ENCODE peak calls at places on chromosomes 7 and 10, in six cellular contexts. G, Q, T, W, R and P are unnamed samples.

GRCh38 chr7:31105256-31105950 is 53.3 kb downstream of the ADCYAP1R1 start:
- DNase-seq in G (no peak), Q (no peak), T (no peak), W (no peak), R (no peak), P (no peak)

GRCh38 chr7:158264881-158265742 is 322.5 kb downstream of the PTPRN2 start:
- DNase-seq in G (no peak), Q (no peak), T (no peak), W (no peak), R (no peak), P (no peak)

GRCh38 chr10:47257396-47258120 is 42.4 kb upstream of the GDF10 start:
- DNase-seq in G (no peak), Q (no peak), T (no peak), W (no peak), R (no peak), P (no peak)

GRCh38 chr7:82705831-82706230 is 262.3 kb upstream of the CACNA2D1 start:
- DNase-seq in G (no peak), Q (no peak), T (no peak), W (no peak), R (no peak), P (no peak)

GRCh38 chr7:19709249-19709578 is 377 bp upstream of the POLR1F start:
- DNase-seq in G (no peak), Q (no peak), T (no peak), W (no peak), R (no peak), P (no peak)

GRCh38 chr7:17460665-17461064 is 162.2 kb downstream of the AHR start:
- DNase-seq in G (no peak), Q (no peak), T (no peak), W (no peak), R (no peak), P (no peak)

GRCh38 chr7:7176421-7177043 is 5.8 kb upstream of the C1GALT1 start:
- DNase-seq in G (no peak), Q (no peak), T (no peak), W (no peak), R (no peak), P (no peak)

GRCh38 chr7:117645456-117646181 is 165.8 kb downstream of the CFTR start:
- DNase-seq in G (no peak), Q (no peak), T (no peak), W (no peak), R (no peak), P (no peak)

GRCh38 chr10:63588436-63589180 is 67.4 kb downstream of the REEP3 start:
- DNase-seq in G (no peak), Q (peak; percentile 44), T (no peak), W (no peak), R (no peak), P (no peak)

GRCh38 chr7:149027560-149028345 is 552 bp downstream of the PDIA4 start:
- DNase-seq in G (no peak), Q (peak; percentile 30), T (no peak), W (no peak), R (no peak), P (peak; percentile 10)

GRCh38 chr10:131702521-131703356 is 198.1 kb upstream of the PPP2R2D start:
- DNase-seq in G (peak; percentile 54), Q (no peak), T (peak; percentile 46), W (no peak), R (no peak), P (no peak)

GRCh38 chr10:1706711-1707110 is 30.6 kb downstream of the ADARB2 start:
- DNase-seq in G (no peak), Q (no peak), T (no peak), W (no peak), R (no peak), P (no peak)

GRCh38 chr10:978826-979421 is 9.3 kb upstream of the GTPBP4 start:
- DNase-seq in G (no peak), Q (no peak), T (no peak), W (no peak), R (no peak), P (no peak)

GRCh38 chr7:67823345-67823744 is 826.7 kb downstream of the TYW1 start:
- DNase-seq in G (no peak), Q (no peak), T (no peak), W (no peak), R (no peak), P (no peak)

GRCh38 chr10:96577037-96577436 is 9.8 kb downstream of the TM9SF3 start:
- DNase-seq in G (no peak), Q (no peak), T (no peak), W (no peak), R (no peak), P (no peak)

GRCh38 chr7:154832557-154833138 is 170.3 kb downstream of the PAXIP1 start:
- DNase-seq in G (no peak), Q (peak; percentile 38), T (no peak), W (no peak), R (peak; percentile 43), P (no peak)

GRCh38 chr10:21519981-21520436 is 5.5 kb downstream of the SKIDA1 start:
- DNase-seq in G (no peak), Q (no peak), T (no peak), W (no peak), R (no peak), P (no peak)

GRCh38 chr7:121960678-121961461 is 87.9 kb downstream of the PTPRZ1 start:
- DNase-seq in G (no peak), Q (no peak), T (no peak), W (no peak), R (no peak), P (no peak)

GRCh38 chr10:33136781-33137180 is 178.8 kb upstream of the ITGB1 start:
- DNase-seq in G (no peak), Q (no peak), T (no peak), W (no peak), R (no peak), P (peak; percentile 50)